ENCODE peak calls at places on chromosome 6, in seven cellular contexts. D, H, R, B, U, S and M are unnamed samples.
A peak's percentile ranks its signal among the peaks of the same experiment; 100 is the strongest.

GRCh38 chr6:15894973-15895858 is 232.4 kb upstream of the DTNBP1 start:
- DNase-seq in D (no peak), H (no peak), R (no peak), B (no peak), U (no peak), S (no peak), M (no peak)

GRCh38 chr6:155089746-155090145 is 94.6 kb downstream of the TIAM2 start:
- DNase-seq in D (no peak), H (no peak), R (no peak), B (no peak), U (no peak), S (no peak), M (no peak)

GRCh38 chr6:154661751-154662150 is 71.5 kb upstream of the SCAF8 start:
- DNase-seq in D (no peak), H (no peak), R (no peak), B (no peak), U (no peak), S (no peak), M (no peak)

GRCh38 chr6:30061766-30062458 is 847 bp downstream of the POLR1H start:
- DNase-seq in D (peak; percentile 44), H (peak; percentile 26), R (no peak), B (no peak), U (peak; percentile 60), S (no peak), M (no peak)

GRCh38 chr6:26536571-26537159 is 1.5 kb upstream of the HMGN4 start:
- DNase-seq in D (peak; percentile 19), H (peak; percentile 69), R (no peak), B (no peak), U (peak; percentile 52), S (no peak), M (peak; percentile 59)

GRCh38 chr6:48474764-48475674 is 364.0 kb upstream of the PTCHD4 start:
- DNase-seq in D (peak; percentile 5), H (no peak), R (no peak), B (no peak), U (no peak), S (no peak), M (no peak)

GRCh38 chr6:150314230-150315188 is 54.3 kb upstream of the IYD start:
- DNase-seq in D (no peak), H (no peak), R (no peak), B (no peak), U (no peak), S (peak; percentile 41), M (no peak)

GRCh38 chr6:3210024-3210610 is 17.3 kb downstream of the TUBB2B start:
- DNase-seq in D (no peak), H (no peak), R (no peak), B (no peak), U (no peak), S (no peak), M (no peak)

GRCh38 chr6:42520786-42521607 is 42.8 kb upstream of the UBR2 start:
- DNase-seq in D (peak; percentile 92), H (peak; percentile 89), R (no peak), B (no peak), U (no peak), S (no peak), M (peak; percentile 77)

GRCh38 chr6:35089216-35089934 is 51.8 kb downstream of the TCP11 start:
- DNase-seq in D (no peak), H (no peak), R (no peak), B (no peak), U (no peak), S (no peak), M (no peak)

GRCh38 chr6:128518531-128519131 is 1.8 kb downstream of the PTPRK start:
- DNase-seq in D (peak; percentile 31), H (no peak), R (no peak), B (no peak), U (no peak), S (no peak), M (no peak)

GRCh38 chr6:125124250-125124777 is 29.3 kb upstream of the TPD52L1 start:
- DNase-seq in D (peak; percentile 72), H (peak; percentile 41), R (no peak), B (no peak), U (no peak), S (no peak), M (no peak)

GRCh38 chr6:131765853-131766135 is 42.0 kb upstream of the ENPP1 start:
- DNase-seq in D (no peak), H (no peak), R (no peak), B (no peak), U (no peak), S (no peak), M (no peak)

GRCh38 chr6:19804362-19805145 is 32.6 kb upstream of the ID4 start:
- DNase-seq in D (peak; percentile 94), H (peak; percentile 93), R (peak; percentile 96), B (peak; percentile 44), U (no peak), S (peak; percentile 93), M (peak; percentile 96)

GRCh38 chr6:1020837-1021236 is 291.1 kb upstream of the FOXQ1 start:
- DNase-seq in D (no peak), H (no peak), R (no peak), B (no peak), U (no peak), S (no peak), M (no peak)

DNA sequence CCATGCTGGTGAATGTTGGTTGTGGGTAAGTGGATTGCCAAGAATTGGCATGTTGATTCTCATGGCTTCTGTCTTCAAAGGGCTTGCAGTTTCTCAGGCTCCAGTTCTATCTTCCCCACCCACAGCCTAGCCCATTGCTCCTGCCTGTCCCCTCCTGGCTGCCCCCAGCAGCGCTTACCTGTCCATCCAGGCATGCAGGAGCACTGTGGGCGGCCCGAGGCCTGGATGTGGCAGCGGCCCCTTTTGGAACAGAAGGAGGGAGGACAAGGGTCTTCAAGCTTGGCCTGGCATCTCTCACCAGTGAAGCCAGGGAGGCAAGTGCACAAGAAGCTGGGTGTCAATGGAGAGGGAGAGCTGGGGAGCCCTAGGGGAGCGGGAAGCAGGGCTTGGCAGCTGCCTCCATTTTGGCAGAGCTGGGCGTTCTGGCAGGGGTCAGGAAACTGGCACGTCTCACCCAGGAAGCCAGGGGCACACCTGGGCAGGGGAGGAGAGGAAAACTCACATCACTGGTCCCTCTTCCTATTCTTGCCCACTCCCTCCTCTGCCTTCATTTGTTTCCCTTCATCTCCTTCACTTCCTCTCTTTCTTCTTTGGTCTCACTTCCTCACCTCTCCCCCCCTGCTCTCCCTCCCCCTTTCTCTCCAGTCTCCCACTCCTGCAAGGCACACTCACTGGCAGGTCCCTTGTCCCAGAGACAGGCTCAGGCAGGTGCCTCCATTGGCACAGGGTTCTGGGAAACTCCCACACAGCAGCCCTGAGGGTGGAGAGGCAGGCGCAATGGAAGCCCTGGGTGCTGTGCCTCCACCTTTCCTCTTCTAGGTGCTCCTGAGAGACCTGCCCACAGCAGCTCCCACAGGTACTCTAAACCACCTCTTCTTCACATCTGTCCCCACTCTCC is 1.3 kb downstream of the NOTCH4 start:
- DNase-seq in D (no peak), H (no peak), R (no peak), B (no peak), U (no peak), S (no peak), M (no peak)
- H3K4me3 ChIP-seq in D (no peak overlapping the region), H (no peak overlapping the region), R (peak overlapping the region; percentile 45), B (no peak overlapping the region), U (no peak overlapping the region), S (no peak overlapping the region), M (no peak overlapping the region)

GRCh38 chr6:11201015-11201414 is 31.5 kb downstream of the NEDD9 start:
- DNase-seq in D (no peak), H (no peak), R (no peak), B (no peak), U (no peak), S (no peak), M (no peak)
- H3K27ac ChIP-seq in D (no peak overlapping the region), H (peak overlapping the region; percentile 74), R (no peak overlapping the region), B (peak overlapping the region; percentile 94), U (no peak overlapping the region), S (no peak overlapping the region), M (peak overlapping the region; percentile 81)

GRCh38 chr6:135062735-135063134 is 8.1 kb upstream of the HBS1L start:
- DNase-seq in D (peak; percentile 77), H (no peak), R (no peak), B (no peak), U (no peak), S (no peak), M (no peak)
- TF ChIP-seq CTCF in D (peak; percentile 49), H (no peak), R (no peak), B (no peak), U (no peak), S (no peak), M (no peak)

DNA sequence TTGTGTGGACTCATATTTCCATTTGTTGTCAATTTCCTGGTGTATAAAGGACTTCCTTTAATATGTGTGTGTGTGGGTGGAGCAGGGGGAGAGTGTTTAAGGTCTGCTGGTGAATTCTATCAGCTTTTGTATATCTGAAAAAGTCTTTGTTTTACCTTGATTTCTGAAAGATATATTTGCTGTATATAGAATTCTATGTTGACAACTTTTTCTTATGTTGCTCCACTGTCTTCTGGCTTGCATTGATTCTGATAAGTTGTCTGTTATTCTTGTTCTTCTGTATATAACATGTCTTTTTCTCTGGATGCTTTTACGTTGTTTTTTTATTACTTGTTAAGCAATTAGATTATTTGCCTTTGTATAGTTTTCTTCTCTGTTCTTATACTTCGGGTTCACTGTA is 90.0 kb upstream of the CEP162 start:
- DNase-seq in D (no peak), H (no peak), R (no peak), B (no peak), U (no peak), S (no peak), M (no peak)
- H3K4me3 ChIP-seq in D (no peak overlapping the region), H (no peak overlapping the region), R (no peak overlapping the region), B (no peak overlapping the region), U (no peak overlapping the region), S (no peak overlapping the region), M (no peak overlapping the region)

DNA sequence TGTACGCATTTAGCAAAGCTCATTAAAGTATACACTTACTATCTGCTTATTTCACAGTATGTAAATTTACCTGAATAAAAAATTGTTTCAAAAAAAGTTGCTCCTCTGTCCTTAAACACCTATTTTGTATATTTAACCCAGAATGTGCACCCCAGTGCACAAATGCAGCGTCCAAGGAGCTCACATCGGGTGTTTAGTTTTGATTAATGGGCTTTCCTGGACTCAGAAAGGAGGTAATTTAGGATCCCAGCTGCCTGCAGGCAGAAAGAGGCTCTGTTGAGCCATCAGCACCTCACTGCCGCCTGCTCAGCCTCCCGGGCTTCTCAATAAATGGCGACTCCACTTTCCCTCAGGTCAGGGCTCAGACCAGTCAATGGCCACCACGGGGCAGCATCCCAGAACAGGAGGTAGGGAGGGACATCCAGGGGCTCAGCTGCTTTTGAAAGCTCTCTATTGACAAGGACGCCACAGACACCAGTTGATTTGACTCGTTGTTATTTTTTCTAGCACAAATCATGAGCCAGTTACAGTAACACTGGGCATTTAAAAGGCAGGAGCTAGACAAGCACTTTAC is 70.2 kb upstream of the TBC1D7 start:
- DNase-seq in D (no peak), H (no peak), R (no peak), B (no peak), U (no peak), S (no peak), M (no peak)
- H3K27ac ChIP-seq in D (no peak overlapping the region), H (no peak overlapping the region), R (no peak overlapping the region), B (peak overlapping the region; percentile 92), U (no peak overlapping the region), S (no peak overlapping the region), M (no peak overlapping the region)

DNA sequence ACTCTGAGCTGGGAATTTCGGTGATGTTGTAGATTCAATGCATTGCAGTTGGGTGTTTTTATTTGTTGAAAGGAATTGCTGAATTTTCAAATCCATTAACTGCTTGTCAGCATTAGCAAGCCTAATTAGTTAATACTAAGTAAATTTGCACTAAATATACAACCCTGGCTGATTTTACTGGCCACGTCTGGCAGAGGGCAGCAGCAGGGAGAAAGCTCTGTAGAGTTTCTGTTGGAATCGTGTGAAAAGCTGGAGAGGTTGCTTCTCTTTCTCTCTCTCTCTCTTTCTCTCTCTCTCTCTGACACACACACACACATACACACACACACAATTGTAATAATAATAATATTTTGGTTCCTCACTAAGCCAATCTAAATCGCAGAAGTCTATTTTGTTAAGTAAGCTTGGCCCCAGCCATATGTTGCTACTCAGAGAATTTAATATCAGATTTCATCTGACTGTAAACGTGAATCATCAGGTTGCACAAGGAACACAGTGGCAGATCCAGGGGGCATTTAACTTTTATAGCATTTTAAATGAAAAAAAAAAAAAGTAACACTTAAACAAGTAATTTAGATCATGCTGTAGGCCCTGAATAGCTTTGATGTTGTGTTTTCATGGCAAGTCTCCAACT is 289.5 kb downstream of the ESR1 start:
- DNase-seq in D (peak; percentile 67), H (peak; percentile 84), R (no peak), B (no peak), U (no peak), S (no peak), M (peak; percentile 79)
- TF ChIP-seq CTCF in D (no peak), H (no peak), R (no peak), B (no peak), U (no peak), S (no peak), M (peak; percentile 58)